ENCODE peak calls at places on chromosomes 13 and 19, in four cellular contexts. L, D, R and C are unnamed samples.

GRCh38 chr13:31204592-31204991 is 4.8 kb downstream of the B3GLCT start:
- DNase-seq in L (no peak), D (no peak), R (no peak), C (no peak)

GRCh38 chr13:97319088-97319487 is 97.0 kb downstream of the MBNL2 start:
- DNase-seq in L (no peak), D (peak), R (no peak), C (no peak)

GRCh38 chr19:12792853-12793289 is 1.6 kb downstream of the JUNB start:
- DNase-seq in L (no peak), D (no peak), R (no peak), C (no peak)

GRCh38 chr19:51607920-51608562 is 22.2 kb downstream of the SIGLEC5 start:
- DNase-seq in L (peak), D (peak), R (peak), C (peak)

GRCh38 chr13:112261924-112262323 is 114.2 kb upstream of the SPACA7 start:
- DNase-seq in L (no peak), D (no peak), R (no peak), C (no peak)

GRCh38 chr19:1690570-1691307 is 38.3 kb upstream of the TCF3 start:
- DNase-seq in L (peak), D (no peak), R (peak), C (no peak)

GRCh38 chr19:6800991-6801396 is 28.5 kb downstream of the VAV1 start:
- DNase-seq in L (no peak), D (no peak), R (no peak), C (no peak)

GRCh38 chr13:51034906-51035305 is 76.2 kb downstream of the C13orf42 start:
- DNase-seq in L (no peak), D (no peak), R (peak), C (no peak)

GRCh38 chr19:49761625-49762311 is 1.3 kb downstream of the TSKS start:
- DNase-seq in L (no peak), D (no peak), R (no peak), C (no peak)

GRCh38 chr19:1882089-1882785 is 3.1 kb downstream of the ABHD17A start:
- DNase-seq in L (no peak), D (no peak), R (no peak), C (no peak)

GRCh38 chr19:8255426-8256125 is 46.4 kb downstream of the CERS4 start:
- DNase-seq in L (no peak), D (peak), R (no peak), C (no peak)

GRCh38 chr13:98225036-98225940 is 48.2 kb upstream of the RNF113B start:
- DNase-seq in L (no peak), D (no peak), R (no peak), C (no peak)

GRCh38 chr13:45333973-45334922 is 6.7 kb downstream of the TPT1 start:
- DNase-seq in L (no peak), D (no peak), R (no peak), C (no peak)

GRCh38 chr19:23346696-23347095 is 48.6 kb downstream of the ZNF91 start:
- DNase-seq in L (no peak), D (no peak), R (no peak), C (no peak)
- H3K4me3 ChIP-seq in L (no peak), D (no peak), R (no peak), C (no peak)

GRCh38 chr19:14113762-14114414 is 3.7 kb downstream of the PRKACA start:
- DNase-seq in L (peak), D (peak), R (peak), C (peak)

GRCh38 chr19:14115761-14116160 is 1.8 kb downstream of the PRKACA start:
- DNase-seq in L (no peak), D (no peak), R (no peak), C (no peak)

GRCh38 chr19:14114854-14115253 is 2.7 kb downstream of the PRKACA start:
- DNase-seq in L (peak), D (peak), R (peak), C (peak)

GRCh38 chr19:14112809-14113385 is 4.7 kb downstream of the PRKACA start:
- DNase-seq in L (no peak), D (peak), R (no peak), C (peak)

DNA sequence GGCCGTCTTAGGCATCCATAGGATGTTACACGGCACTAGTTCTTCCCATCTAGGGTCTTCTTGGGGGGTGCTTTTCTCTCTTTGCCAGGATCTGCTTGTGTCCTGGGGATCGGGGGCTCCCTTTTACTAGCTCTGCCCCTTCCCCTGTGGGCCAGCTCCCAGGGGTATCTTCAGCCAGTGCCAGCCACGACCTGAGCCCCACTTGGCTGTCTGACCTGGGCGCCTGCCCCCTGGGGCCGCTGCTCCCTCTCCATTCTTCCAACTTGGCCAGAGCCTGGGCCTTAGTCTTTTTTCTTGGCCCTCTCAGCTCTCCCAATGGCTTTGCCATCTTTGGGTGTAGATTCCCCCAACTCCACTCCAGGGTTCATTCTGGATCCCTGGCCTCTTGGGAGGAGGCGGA is 3.1 kb downstream of the PRKACA start:
- DNase-seq in L (no peak), D (no peak), R (no peak), C (no peak)
- H3K27ac ChIP-seq in L (peak), D (peak), R (no peak), C (no peak)

GRCh38 chr19:39246951-39247669 is 1.5 kb downstream of the IFNL4 start:
- DNase-seq in L (peak), D (no peak), R (peak), C (no peak)
- H3K4me3 ChIP-seq in L (peak), D (peak), R (no peak), C (no peak)

GRCh38 chr19:3665681-3666544 is 34.4 kb downstream of the PIP5K1C start:
- DNase-seq in L (peak), D (peak), R (peak), C (peak)
- H3K27ac ChIP-seq in L (no peak), D (peak), R (no peak), C (no peak)

GRCh38 chr13:102793583-102794355 is 5.0 kb downstream of the POGLUT2 start:
- DNase-seq in L (no peak), D (no peak), R (no peak), C (no peak)
- H3K4me3 ChIP-seq in L (no peak), D (no peak), R (no peak), C (no peak)

DNA sequence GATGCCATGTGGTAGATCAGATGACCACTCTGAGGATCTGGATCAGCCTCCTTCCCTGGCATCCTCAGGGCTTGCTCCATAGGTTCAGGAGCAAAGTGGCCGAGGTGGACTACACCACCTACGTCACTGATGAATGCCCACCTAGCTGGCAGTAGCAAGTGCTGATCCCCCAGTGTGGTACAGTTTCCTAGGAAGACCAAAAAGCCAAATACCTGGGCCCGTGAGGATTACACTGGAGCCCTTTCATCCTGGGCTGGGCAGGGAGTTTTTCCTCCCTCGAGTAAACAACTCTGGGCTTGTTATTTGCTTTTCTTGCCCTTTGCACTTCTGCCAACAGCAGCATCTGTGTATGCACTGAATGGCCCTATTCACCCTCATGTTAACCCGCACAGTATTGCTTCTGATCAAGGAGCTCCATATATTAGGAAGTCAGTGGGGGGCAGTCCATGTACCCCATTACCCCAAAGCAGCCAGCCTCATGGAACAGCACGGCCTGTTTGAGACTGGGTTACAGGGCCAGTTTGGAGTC is 3.3 kb upstream of the MYADM start:
- DNase-seq in L (no peak), D (no peak), R (peak), C (peak)
- H3K27ac ChIP-seq in L (no peak), D (no peak), R (no peak), C (no peak)

GRCh38 chr19:18596752-18597157 is 8.2 kb downstream of the REX1BD start:
- DNase-seq in L (peak), D (peak), R (peak), C (no peak)
- H3K4me3 ChIP-seq in L (no peak), D (no peak), R (no peak), C (no peak)

GRCh38 chr13:20512042-20512683 is 13.5 kb downstream of the CRYL1 start:
- DNase-seq in L (no peak), D (no peak), R (no peak), C (no peak)
- H3K27ac ChIP-seq in L (no peak), D (no peak), R (no peak), C (peak)

GRCh38 chr13:52707375-52707774 is 32.2 kb downstream of the CNMD start:
- DNase-seq in L (no peak), D (no peak), R (no peak), C (no peak)
- H3K4me3 ChIP-seq in L (no peak), D (no peak), R (no peak), C (no peak)

GRCh38 chr13:110869231-110869804 is 45.6 kb downstream of the ANKRD10 start:
- DNase-seq in L (no peak), D (peak), R (no peak), C (no peak)
- H3K27ac ChIP-seq in L (peak), D (peak), R (peak), C (peak)